ENCODE peak calls at places on chromosomes 6 and 20, in nine cellular contexts. One of them, this sample, is unnamed.

GRCh38 chr6:106501836-106502447 is 127.4 kb downstream of the RTN4IP1 start:
- DNase-seq in A549: no peak
- DNase-seq in iPS-NIHi11: no peak
- DNase-seq in cardiac fibroblast: no peak
- DNase-seq in pancreas: no peak
- DNase-seq in mesenchymal stem cell: no peak
- DNase-seq in T1000: no peak
- DNase-seq in stimulated activated CD4-positive, alpha-beta T cell treated with anti-CD3 and anti-CD28 coated beads, Interleukin-2, amount 100 ng/mL, for 48 hours: no peak
- DNase-seq in CD4-positive, alpha-beta memory T cell: no peak
- DNase-seq in this sample: no peak

GRCh38 chr20:34129518-34130162 is 17.6 kb upstream of the EIF2S2 start:
- DNase-seq in pancreas: peak
- DNase-seq in mesenchymal stem cell: peak
- DNase-seq in A549: peak
- DNase-seq in stimulated activated CD4-positive, alpha-beta T cell treated with anti-CD3 and anti-CD28 coated beads, Interleukin-2, amount 100 ng/mL, for 48 hours: peak
- DNase-seq in cardiac fibroblast: peak
- DNase-seq in iPS-NIHi11: peak
- DNase-seq in T1000: peak
- DNase-seq in CD4-positive, alpha-beta memory T cell: peak
- DNase-seq in this sample: peak

GRCh38 chr6:67345946-67346345 is 1289.1 kb upstream of the ADGRB3 start:
- DNase-seq in A549: no peak
- DNase-seq in T1000: no peak
- DNase-seq in pancreas: no peak
- DNase-seq in CD4-positive, alpha-beta memory T cell: no peak
- DNase-seq in stimulated activated CD4-positive, alpha-beta T cell treated with anti-CD3 and anti-CD28 coated beads, Interleukin-2, amount 100 ng/mL, for 48 hours: no peak
- DNase-seq in cardiac fibroblast: no peak
- DNase-seq in mesenchymal stem cell: no peak
- DNase-seq in iPS-NIHi11: no peak
- DNase-seq in this sample: peak

GRCh38 chr20:36572701-36573102 is 695 bp upstream of the TGIF2 start:
- DNase-seq in iPS-NIHi11: no peak
- DNase-seq in CD4-positive, alpha-beta memory T cell: no peak
- DNase-seq in pancreas: peak
- DNase-seq in A549: no peak
- DNase-seq in stimulated activated CD4-positive, alpha-beta T cell treated with anti-CD3 and anti-CD28 coated beads, Interleukin-2, amount 100 ng/mL, for 48 hours: peak
- DNase-seq in cardiac fibroblast: peak
- DNase-seq in T1000: no peak
- DNase-seq in mesenchymal stem cell: peak
- DNase-seq in this sample: peak

GRCh38 chr6:45421700-45422540 is 44.2 kb upstream of the SUPT3H start:
- DNase-seq in A549: peak
- DNase-seq in cardiac fibroblast: peak
- DNase-seq in mesenchymal stem cell: peak
- DNase-seq in pancreas: peak
- DNase-seq in stimulated activated CD4-positive, alpha-beta T cell treated with anti-CD3 and anti-CD28 coated beads, Interleukin-2, amount 100 ng/mL, for 48 hours: peak
- DNase-seq in CD4-positive, alpha-beta memory T cell: peak
- DNase-seq in iPS-NIHi11: peak
- DNase-seq in T1000: peak
- DNase-seq in this sample: peak

GRCh38 chr6:109869398-109870165 is 108.5 kb upstream of the GPR6 start:
- DNase-seq in cardiac fibroblast: peak
- DNase-seq in T1000: no peak
- DNase-seq in pancreas: no peak
- DNase-seq in iPS-NIHi11: no peak
- DNase-seq in mesenchymal stem cell: peak
- DNase-seq in A549: no peak
- DNase-seq in stimulated activated CD4-positive, alpha-beta T cell treated with anti-CD3 and anti-CD28 coated beads, Interleukin-2, amount 100 ng/mL, for 48 hours: no peak
- DNase-seq in CD4-positive, alpha-beta memory T cell: no peak
- DNase-seq in this sample: peak

GRCh38 chr6:107246972-107247615 is 131.8 kb upstream of the BEND3 start:
- DNase-seq in iPS-NIHi11: no peak
- DNase-seq in pancreas: no peak
- DNase-seq in cardiac fibroblast: peak
- DNase-seq in mesenchymal stem cell: peak
- DNase-seq in stimulated activated CD4-positive, alpha-beta T cell treated with anti-CD3 and anti-CD28 coated beads, Interleukin-2, amount 100 ng/mL, for 48 hours: no peak
- DNase-seq in A549: no peak
- DNase-seq in CD4-positive, alpha-beta memory T cell: no peak
- DNase-seq in T1000: no peak
- DNase-seq in this sample: peak

GRCh38 chr6:45650527-45651135 is 272.9 kb upstream of the SUPT3H start:
- DNase-seq in stimulated activated CD4-positive, alpha-beta T cell treated with anti-CD3 and anti-CD28 coated beads, Interleukin-2, amount 100 ng/mL, for 48 hours: no peak
- DNase-seq in iPS-NIHi11: no peak
- DNase-seq in mesenchymal stem cell: peak
- DNase-seq in A549: peak
- DNase-seq in CD4-positive, alpha-beta memory T cell: no peak
- DNase-seq in cardiac fibroblast: peak
- DNase-seq in T1000: peak
- DNase-seq in pancreas: no peak
- DNase-seq in this sample: no peak

GRCh38 chr6:121222656-121223055 is 111.6 kb downstream of the TBC1D32 start:
- DNase-seq in CD4-positive, alpha-beta memory T cell: no peak
- DNase-seq in iPS-NIHi11: peak
- DNase-seq in cardiac fibroblast: peak
- DNase-seq in A549: no peak
- DNase-seq in mesenchymal stem cell: peak
- DNase-seq in stimulated activated CD4-positive, alpha-beta T cell treated with anti-CD3 and anti-CD28 coated beads, Interleukin-2, amount 100 ng/mL, for 48 hours: no peak
- DNase-seq in pancreas: no peak
- DNase-seq in T1000: no peak
- DNase-seq in this sample: no peak

GRCh38 chr20:51525241-51526104 is 17.0 kb downstream of the NFATC2 start:
- DNase-seq in stimulated activated CD4-positive, alpha-beta T cell treated with anti-CD3 and anti-CD28 coated beads, Interleukin-2, amount 100 ng/mL, for 48 hours: peak
- DNase-seq in mesenchymal stem cell: no peak
- DNase-seq in CD4-positive, alpha-beta memory T cell: peak
- DNase-seq in iPS-NIHi11: peak
- DNase-seq in A549: no peak
- DNase-seq in cardiac fibroblast: no peak
- DNase-seq in T1000: no peak
- DNase-seq in pancreas: no peak
- DNase-seq in this sample: no peak

GRCh38 chr6:37741757-37742400 is 44.2 kb upstream of the MDGA1 start:
- DNase-seq in A549: peak
- DNase-seq in CD4-positive, alpha-beta memory T cell: no peak
- DNase-seq in pancreas: peak
- DNase-seq in mesenchymal stem cell: peak
- DNase-seq in stimulated activated CD4-positive, alpha-beta T cell treated with anti-CD3 and anti-CD28 coated beads, Interleukin-2, amount 100 ng/mL, for 48 hours: no peak
- DNase-seq in iPS-NIHi11: peak
- DNase-seq in T1000: no peak
- DNase-seq in cardiac fibroblast: peak
- DNase-seq in this sample: peak

This sample was measured in cardiac muscle cell.